ENCODE peak calls at places on chromosome 19, in five cellular contexts. One of them, this sample, is unnamed.

GRCh38 chr19:24051516-24051915 is 35.5 kb upstream of the ZNF254 start:
- DNase-seq in omental fat pad: no peak
- DNase-seq in cardiac muscle cell: no peak
- DNase-seq in K562: no peak
- DNase-seq in chondrocyte: no peak
- DNase-seq in this sample: no peak

GRCh38 chr19:18385359-18385674 is 641 bp upstream of the GDF15 start:
- DNase-seq in K562: no peak
- DNase-seq in cardiac muscle cell: no peak
- DNase-seq in omental fat pad: no peak
- DNase-seq in chondrocyte: no peak
- DNase-seq in this sample: no peak

GRCh38 chr19:6059996-6060599 is 50.2 kb downstream of the RFX2 start:
- DNase-seq in omental fat pad: no peak
- DNase-seq in K562: no peak
- DNase-seq in chondrocyte: peak; percentile 40
- DNase-seq in cardiac muscle cell: no peak
- DNase-seq in this sample: no peak

GRCh38 chr19:33510728-33511255 is 10.8 kb downstream of the PEPD start:
- DNase-seq in cardiac muscle cell: no peak
- DNase-seq in omental fat pad: no peak
- DNase-seq in chondrocyte: no peak
- DNase-seq in K562: no peak
- DNase-seq in this sample: no peak

GRCh38 chr19:48683349-48683748 is 10.5 kb upstream of the NTN5 start:
- DNase-seq in chondrocyte: no peak
- DNase-seq in omental fat pad: no peak
- DNase-seq in K562: no peak
- DNase-seq in cardiac muscle cell: peak; percentile 65
- DNase-seq in this sample: no peak

GRCh38 chr19:23313196-23313595 is 63.0 kb upstream of the ZNF724 start:
- DNase-seq in chondrocyte: no peak
- DNase-seq in omental fat pad: no peak
- DNase-seq in cardiac muscle cell: no peak
- DNase-seq in K562: no peak
- DNase-seq in this sample: no peak

GRCh38 chr19:12596927-12597548 is 13.6 kb downstream of the ZNF490 start:
- DNase-seq in omental fat pad: no peak
- DNase-seq in cardiac muscle cell: no peak
- DNase-seq in K562: no peak
- DNase-seq in chondrocyte: no peak
- DNase-seq in this sample: no peak

GRCh38 chr19:58037927-58038687 is 4.3 kb downstream of the ZSCAN1 start:
- DNase-seq in omental fat pad: no peak
- DNase-seq in chondrocyte: no peak
- DNase-seq in K562: no peak
- DNase-seq in cardiac muscle cell: peak; percentile 12
- DNase-seq in this sample: no peak

GRCh38 chr19:7356899-7357627 is 8.3 kb downstream of the ARHGEF18 start:
- DNase-seq in cardiac muscle cell: no peak
- DNase-seq in chondrocyte: peak; percentile 39
- DNase-seq in K562: no peak
- DNase-seq in omental fat pad: no peak
- DNase-seq in this sample: no peak

GRCh38 chr19:22286151-22286810 is at the start of gene ZNF729:
- DNase-seq in chondrocyte: no peak
- DNase-seq in omental fat pad: no peak
- DNase-seq in cardiac muscle cell: no peak
- DNase-seq in K562: no peak
- DNase-seq in this sample: no peak

GRCh38 chr19:13850910-13851753 is 25.8 kb upstream of the NANOS3 start:
- DNase-seq in K562: peak; percentile 70
- DNase-seq in chondrocyte: no peak
- DNase-seq in omental fat pad: peak; percentile 81
- DNase-seq in cardiac muscle cell: peak; percentile 92
- DNase-seq in this sample: peak; percentile 67

GRCh38 chr19:6793411-6793810 is 20.9 kb downstream of the VAV1 start:
- DNase-seq in K562: no peak
- DNase-seq in chondrocyte: no peak
- DNase-seq in cardiac muscle cell: no peak
- DNase-seq in omental fat pad: no peak
- DNase-seq in this sample: no peak

GRCh38 chr19:46068345-46069258 is 27.8 kb upstream of the IGFL4 start:
- DNase-seq in omental fat pad: no peak
- DNase-seq in chondrocyte: no peak
- DNase-seq in cardiac muscle cell: peak; percentile 92
- DNase-seq in K562: no peak
- DNase-seq in this sample: no peak

GRCh38 chr19:40607311-40607871 is 6.2 kb downstream of the LTBP4 start:
- DNase-seq in K562: peak; percentile 16
- DNase-seq in cardiac muscle cell: no peak
- DNase-seq in chondrocyte: no peak
- DNase-seq in omental fat pad: no peak
- DNase-seq in this sample: no peak

GRCh38 chr19:55116232-55117062 is 990 bp downstream of the PPP1R12C start:
- DNase-seq in chondrocyte: no peak
- DNase-seq in cardiac muscle cell: peak; percentile 73
- DNase-seq in omental fat pad: peak; percentile 40
- DNase-seq in K562: peak; percentile 56
- DNase-seq in this sample: peak; percentile 33

GRCh38 chr19:34336781-34337271 is 28.2 kb upstream of the GPI start:
- DNase-seq in K562: no peak
- DNase-seq in omental fat pad: no peak
- DNase-seq in chondrocyte: no peak
- DNase-seq in cardiac muscle cell: peak; percentile 58
- DNase-seq in this sample: no peak

GRCh38 chr19:52028780-52029123 is 573 bp upstream of the ZNF614 start:
- DNase-seq in cardiac muscle cell: no peak
- DNase-seq in K562: no peak
- DNase-seq in chondrocyte: no peak
- DNase-seq in omental fat pad: no peak
- DNase-seq in this sample: no peak

GRCh38 chr19:5684694-5685430 is 4.0 kb downstream of the HSD11B1L start:
- DNase-seq in chondrocyte: no peak
- DNase-seq in K562: no peak
- DNase-seq in cardiac muscle cell: no peak
- DNase-seq in omental fat pad: no peak
- DNase-seq in this sample: no peak

GRCh38 chr19:12567951-12568350 is 16.7 kb upstream of the ZNF564 start:
- DNase-seq in cardiac muscle cell: no peak
- DNase-seq in omental fat pad: no peak
- DNase-seq in K562: no peak
- DNase-seq in chondrocyte: no peak
- DNase-seq in this sample: no peak

GRCh38 chr19:46970815-46971214 is 48.8 kb upstream of the NPAS1 start:
- DNase-seq in K562: no peak
- DNase-seq in cardiac muscle cell: no peak
- DNase-seq in omental fat pad: no peak
- DNase-seq in chondrocyte: no peak
- DNase-seq in this sample: no peak

GRCh38 chr19:34676697-34677385 is at the start of gene SCGB2B2:
- DNase-seq in cardiac muscle cell: no peak
- DNase-seq in K562: no peak
- DNase-seq in omental fat pad: no peak
- DNase-seq in chondrocyte: no peak
- DNase-seq in this sample: no peak

GRCh38 chr19:47229674-47230121 is 1.3 kb downstream of the BBC3 start:
- DNase-seq in chondrocyte: no peak
- DNase-seq in omental fat pad: no peak
- DNase-seq in K562: no peak
- DNase-seq in cardiac muscle cell: no peak
- DNase-seq in this sample: peak; percentile 23

GRCh38 chr19:8511573-8512101 is 2.3 kb downstream of the ZNF414 start:
- DNase-seq in cardiac muscle cell: no peak
- DNase-seq in chondrocyte: no peak
- DNase-seq in omental fat pad: no peak
- DNase-seq in K562: no peak
- DNase-seq in this sample: no peak

DNA sequence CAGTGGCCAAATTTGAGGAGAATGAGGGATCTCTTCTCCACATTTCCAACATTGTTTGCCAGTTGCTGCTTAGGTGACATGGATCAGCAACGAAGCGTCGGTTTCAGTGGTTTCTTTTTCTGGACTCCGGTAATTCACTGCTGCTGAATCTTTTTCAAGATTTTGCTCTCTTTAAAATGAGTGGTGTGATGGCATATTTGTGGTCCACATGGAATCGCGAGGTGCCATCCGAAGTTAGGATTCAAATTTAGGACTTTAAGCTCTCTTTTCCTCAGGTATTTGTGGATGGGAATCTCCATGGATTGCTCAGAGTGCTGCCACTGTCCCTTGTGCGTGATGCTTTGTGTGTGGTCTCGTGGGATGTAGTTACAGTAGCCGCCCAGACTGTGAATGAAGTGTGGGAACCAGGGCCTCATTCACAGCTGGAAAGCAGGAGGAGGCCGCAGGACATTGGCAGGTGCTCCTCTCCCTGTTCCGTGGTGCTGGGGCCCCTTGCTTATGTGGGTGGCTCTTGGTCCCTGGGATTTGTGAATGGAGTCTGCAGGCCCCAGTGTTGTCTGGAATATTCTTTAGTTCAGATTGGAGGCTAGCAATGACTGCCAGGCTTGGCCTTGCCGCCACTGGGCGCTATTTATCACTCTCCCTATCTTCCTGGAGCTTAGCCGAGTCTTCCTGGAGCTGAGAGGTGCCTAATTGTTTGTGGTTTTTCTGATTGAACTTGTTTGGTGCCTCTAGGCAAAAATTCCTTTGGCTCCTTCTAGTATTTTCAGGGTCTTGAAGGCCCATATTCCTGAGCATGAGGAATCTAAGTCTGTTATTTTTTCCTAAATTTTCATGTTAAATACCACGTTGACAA is 1.5 kb downstream of the ILF3 start:
- DNase-seq in chondrocyte: no peak
- DNase-seq in omental fat pad: no peak
- DNase-seq in cardiac muscle cell: peak; percentile 27
- DNase-seq in K562: no peak
- DNase-seq in this sample: no peak
- TF ChIP-seq CTCF in chondrocyte: peak; percentile 43
- TF ChIP-seq CTCF in omental fat pad: no peak
- TF ChIP-seq CTCF in cardiac muscle cell: no peak
- TF ChIP-seq CTCF in K562: peak; percentile 20
- TF ChIP-seq CTCF in this sample: no peak

GRCh38 chr19:56367829-56368711 is 25.3 kb downstream of the ZNF582 start:
- DNase-seq in chondrocyte: peak; percentile 95
- DNase-seq in cardiac muscle cell: peak; percentile 98
- DNase-seq in K562: peak; percentile 89
- DNase-seq in omental fat pad: peak; percentile 82
- DNase-seq in this sample: peak; percentile 78
- TF ChIP-seq CTCF in chondrocyte: peak; percentile 26
- TF ChIP-seq CTCF in cardiac muscle cell: no peak
- TF ChIP-seq CTCF in K562: no peak
- TF ChIP-seq CTCF in omental fat pad: no peak
- TF ChIP-seq CTCF in this sample: no peak

GRCh38 chr19:30408734-30409301 is 36.6 kb downstream of the ZNF536 start:
- DNase-seq in omental fat pad: no peak
- DNase-seq in K562: no peak
- DNase-seq in chondrocyte: no peak
- DNase-seq in cardiac muscle cell: no peak
- DNase-seq in this sample: no peak

GRCh38 chr19:30407310-30407709 is 35.1 kb downstream of the ZNF536 start:
- DNase-seq in cardiac muscle cell: no peak
- DNase-seq in chondrocyte: no peak
- DNase-seq in K562: no peak
- DNase-seq in omental fat pad: no peak
- DNase-seq in this sample: no peak

GRCh38 chr19:30403583-30403982 is 31.4 kb downstream of the ZNF536 start:
- DNase-seq in K562: no peak
- DNase-seq in cardiac muscle cell: no peak
- DNase-seq in chondrocyte: no peak
- DNase-seq in omental fat pad: no peak
- DNase-seq in this sample: no peak

GRCh38 chr19:30402790-30403189 is 30.6 kb downstream of the ZNF536 start:
- DNase-seq in cardiac muscle cell: no peak
- DNase-seq in K562: no peak
- DNase-seq in chondrocyte: no peak
- DNase-seq in omental fat pad: no peak
- DNase-seq in this sample: no peak

DNA sequence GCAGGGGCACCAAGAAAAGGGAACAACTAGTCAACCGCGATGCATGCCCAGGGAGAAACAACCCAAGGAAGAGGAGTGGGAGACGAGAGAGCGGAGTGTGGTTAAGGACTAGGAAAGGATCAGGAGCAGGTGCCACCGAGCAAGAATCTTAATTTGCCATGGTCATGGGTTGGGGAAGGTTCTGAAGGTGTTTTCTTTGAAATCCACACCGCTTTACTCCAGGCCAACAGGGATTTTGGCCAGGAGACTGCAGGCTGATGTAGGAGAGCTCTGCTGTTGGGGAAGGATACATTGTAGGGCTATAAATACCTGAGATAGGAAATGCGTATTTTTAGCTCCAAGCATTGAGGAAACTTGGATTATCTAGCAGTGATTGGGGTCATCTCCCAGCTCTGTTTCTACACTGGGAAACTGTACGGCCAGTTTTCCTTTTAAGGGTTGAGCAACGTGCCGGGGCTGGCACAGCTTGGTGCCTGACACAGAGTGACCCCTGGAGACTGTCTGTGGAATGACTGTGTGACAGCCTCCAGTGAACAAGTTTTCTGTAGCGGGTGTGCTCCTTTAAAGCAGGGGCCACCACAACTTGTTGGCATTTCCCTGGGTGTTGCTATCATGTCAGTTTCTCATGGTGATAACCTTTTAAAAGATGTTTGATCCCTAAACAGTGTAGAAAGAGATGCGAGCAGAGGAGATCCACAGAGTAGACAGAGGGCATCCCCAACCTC is 34.2 kb downstream of the ZNF536 start:
- DNase-seq in cardiac muscle cell: no peak
- DNase-seq in K562: peak; percentile 15
- DNase-seq in omental fat pad: no peak
- DNase-seq in chondrocyte: no peak
- DNase-seq in this sample: no peak
- TF ChIP-seq CTCF in cardiac muscle cell: no peak
- TF ChIP-seq CTCF in K562: peak; percentile 34
- TF ChIP-seq CTCF in omental fat pad: no peak
- TF ChIP-seq CTCF in chondrocyte: no peak
- TF ChIP-seq CTCF in this sample: no peak

DNA sequence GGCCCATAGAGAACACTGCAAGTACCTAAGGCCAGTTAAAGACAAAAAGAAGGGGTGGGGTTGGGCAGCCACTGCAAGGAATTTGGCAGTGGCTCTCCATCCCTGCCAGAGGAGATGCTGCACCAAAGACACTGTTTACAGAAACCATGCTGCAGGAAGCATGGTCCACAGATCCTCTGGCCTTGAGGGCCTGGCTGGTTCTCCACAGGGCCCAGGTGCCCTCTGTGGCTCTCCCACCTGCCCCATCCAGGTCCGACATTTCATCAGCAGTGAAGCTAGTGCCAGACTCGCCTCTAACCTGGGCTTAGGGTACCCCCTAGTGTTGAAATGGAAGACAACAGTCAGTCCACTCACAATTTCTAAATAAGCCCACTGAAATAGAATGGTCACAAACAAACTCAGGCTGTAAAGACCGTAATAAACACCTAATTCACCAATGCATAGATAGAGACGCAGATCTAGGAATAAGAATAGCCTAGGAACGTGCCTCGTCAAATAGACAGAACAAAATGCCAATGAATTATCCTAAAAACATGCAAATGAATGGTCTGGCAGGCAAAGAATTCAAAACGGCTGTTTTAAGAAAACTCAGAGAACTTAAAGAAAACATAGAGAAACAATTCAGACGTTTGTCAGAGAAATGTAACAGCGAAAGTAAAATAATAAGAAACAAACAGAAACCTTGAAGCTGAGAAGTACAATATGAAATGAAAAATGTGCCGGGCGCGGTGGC is 23.3 kb downstream of the LYPD4 start:
- DNase-seq in chondrocyte: peak; percentile 44
- DNase-seq in omental fat pad: no peak
- DNase-seq in K562: peak; percentile 77
- DNase-seq in cardiac muscle cell: peak; percentile 40
- DNase-seq in this sample: no peak
- TF ChIP-seq CTCF in chondrocyte: peak; percentile 70
- TF ChIP-seq CTCF in omental fat pad: no peak
- TF ChIP-seq CTCF in K562: peak; percentile 83
- TF ChIP-seq CTCF in cardiac muscle cell: peak; percentile 62
- TF ChIP-seq CTCF in this sample: peak; percentile 66